ENCODE peak calls at places on chromosomes 11 and 22, in five cellular contexts. One of them, this sample, is unnamed.
A peak's percentile ranks its signal among the peaks of the same experiment; 100 is the strongest.

GRCh38 chr11:67584881-67585873 is 1.6 kb downstream of the GSTP1 start:
- DNase-seq in NCI-H2171 treated with DMSO at 0.1 percent for 48 hours: no peak
- DNase-seq in HCEC 1CT: no peak
- DNase-seq in neural crest cell: no peak
- DNase-seq in SK-N-DZ: no peak
- DNase-seq in this sample: no peak

GRCh38 chr11:117271208-117271607 is 19.9 kb upstream of the BACE1-AS start:
- DNase-seq in NCI-H2171 treated with DMSO at 0.1 percent for 48 hours: no peak
- DNase-seq in SK-N-DZ: no peak
- DNase-seq in HCEC 1CT: no peak
- DNase-seq in neural crest cell: no peak
- DNase-seq in this sample: no peak

GRCh38 chr11:47348859-47349258 is 3.6 kb downstream of the MYBPC3 start:
- DNase-seq in neural crest cell: peak; percentile 39
- DNase-seq in NCI-H2171 treated with DMSO at 0.1 percent for 48 hours: peak; percentile 64
- DNase-seq in HCEC 1CT: peak; percentile 13
- DNase-seq in SK-N-DZ: peak; percentile 55
- DNase-seq in this sample: peak; percentile 40

GRCh38 chr11:104968856-104969776 is 742 bp upstream of the CASP4 start:
- DNase-seq in neural crest cell: no peak
- DNase-seq in NCI-H2171 treated with DMSO at 0.1 percent for 48 hours: no peak
- DNase-seq in HCEC 1CT: peak; percentile 21
- DNase-seq in SK-N-DZ: peak; percentile 8
- DNase-seq in this sample: peak; percentile 18

GRCh38 chr11:44708523-44709280 is 18.1 kb upstream of the TSPAN18 start:
- DNase-seq in neural crest cell: no peak
- DNase-seq in NCI-H2171 treated with DMSO at 0.1 percent for 48 hours: no peak
- DNase-seq in HCEC 1CT: no peak
- DNase-seq in SK-N-DZ: no peak
- DNase-seq in this sample: no peak

GRCh38 chr11:134976540-134976939 is 564.5 kb upstream of the B3GAT1 start:
- DNase-seq in NCI-H2171 treated with DMSO at 0.1 percent for 48 hours: no peak
- DNase-seq in neural crest cell: no peak
- DNase-seq in SK-N-DZ: no peak
- DNase-seq in HCEC 1CT: no peak
- DNase-seq in this sample: no peak

GRCh38 chr22:30650508-30651116 is 15.0 kb downstream of the SLC35E4 start:
- DNase-seq in HCEC 1CT: no peak
- DNase-seq in NCI-H2171 treated with DMSO at 0.1 percent for 48 hours: no peak
- DNase-seq in SK-N-DZ: no peak
- DNase-seq in neural crest cell: no peak
- DNase-seq in this sample: no peak

GRCh38 chr11:37984991-37985390 is 1387.0 kb upstream of the RAG2 start:
- DNase-seq in SK-N-DZ: no peak
- DNase-seq in neural crest cell: no peak
- DNase-seq in HCEC 1CT: no peak
- DNase-seq in NCI-H2171 treated with DMSO at 0.1 percent for 48 hours: no peak
- DNase-seq in this sample: no peak

GRCh38 chr11:911031-911889 is 650 bp upstream of the CHID1 start:
- DNase-seq in HCEC 1CT: peak; percentile 52
- DNase-seq in NCI-H2171 treated with DMSO at 0.1 percent for 48 hours: no peak
- DNase-seq in SK-N-DZ: peak; percentile 52
- DNase-seq in neural crest cell: peak; percentile 40
- DNase-seq in this sample: peak; percentile 69

GRCh38 chr11:120032766-120033390 is 105.0 kb downstream of the TRIM29 start:
- DNase-seq in neural crest cell: no peak
- DNase-seq in NCI-H2171 treated with DMSO at 0.1 percent for 48 hours: no peak
- DNase-seq in SK-N-DZ: no peak
- DNase-seq in HCEC 1CT: no peak
- DNase-seq in this sample: no peak

GRCh38 chr11:123231263-123231662 is 36.2 kb upstream of the CLMP start:
- DNase-seq in NCI-H2171 treated with DMSO at 0.1 percent for 48 hours: no peak
- DNase-seq in HCEC 1CT: peak; percentile 57
- DNase-seq in SK-N-DZ: no peak
- DNase-seq in neural crest cell: no peak
- DNase-seq in this sample: peak; percentile 89

GRCh38 chr11:28770806-28771205 is 662.6 kb downstream of the METTL15 start:
- DNase-seq in NCI-H2171 treated with DMSO at 0.1 percent for 48 hours: no peak
- DNase-seq in SK-N-DZ: no peak
- DNase-seq in neural crest cell: no peak
- DNase-seq in HCEC 1CT: no peak
- DNase-seq in this sample: no peak

GRCh38 chr11:113073290-113073953 is 112.2 kb downstream of the NCAM1 start:
- DNase-seq in NCI-H2171 treated with DMSO at 0.1 percent for 48 hours: no peak
- DNase-seq in neural crest cell: no peak
- DNase-seq in HCEC 1CT: no peak
- DNase-seq in SK-N-DZ: no peak
- DNase-seq in this sample: no peak